ENCODE peak calls at places on chromosomes 11 and 22, in seven cellular contexts. L is IMR-90; P is fibroblast of gingiva; A is amniotic stem cell; V is RWPE1; G is NCI-H2081; Y is stimulated activated CD8-positive, alpha-beta memory T cell treated with anti-CD3 and anti-CD28 coated beads, Interleukin-7, amount 100 ng/mL, for 24 hours. Z is an unnamed sample.

GRCh38 chr11:72541224-72541974 is 107.1 kb upstream of the CLPB start:
- DNase-seq in L (no peak), P (no peak), A (no peak), V (no peak), G (no peak), Y (no peak), Z (no peak)

GRCh38 chr11:17822021-17822781 is 87.6 kb downstream of the KCNC1 start:
- DNase-seq in L (peak), P (peak), A (no peak), V (no peak), G (no peak), Y (no peak), Z (peak)

GRCh38 chr11:60762851-60763691 is 6.4 kb downstream of the MS4A15 start:
- DNase-seq in L (no peak), P (no peak), A (no peak), V (no peak), G (peak), Y (no peak), Z (no peak)

GRCh38 chr22:39133871-39134270 is 18.6 kb downstream of the CBX7 start:
- DNase-seq in L (no peak), P (no peak), A (no peak), V (no peak), G (no peak), Y (no peak), Z (no peak)

GRCh38 chr11:64758330-64759079 is 1.3 kb downstream of the PYGM start:
- DNase-seq in L (no peak), P (no peak), A (no peak), V (no peak), G (no peak), Y (no peak), Z (no peak)

GRCh38 chr22:43829904-43830851 is 18.1 kb upstream of the EFCAB6 start:
- DNase-seq in L (peak), P (peak), A (no peak), V (no peak), G (no peak), Y (no peak), Z (no peak)

GRCh38 chr11:59923813-59924212 is 14.4 kb upstream of the OOSP1 start:
- DNase-seq in L (no peak), P (no peak), A (no peak), V (no peak), G (no peak), Y (no peak), Z (no peak)

GRCh38 chr22:18035740-18036139 is 11.4 kb upstream of the MICAL3 start:
- DNase-seq in L (peak), P (no peak), A (no peak), V (peak), G (no peak), Y (no peak), Z (peak)

GRCh38 chr22:44032126-44032730 is 8.1 kb downstream of the PARVB start:
- DNase-seq in L (peak), P (peak), A (no peak), V (no peak), G (no peak), Y (no peak), Z (peak)

GRCh38 chr22:40716116-40716515 is 36.8 kb downstream of the MCHR1 start:
- DNase-seq in L (no peak), P (no peak), A (no peak), V (no peak), G (no peak), Y (no peak), Z (no peak)

GRCh38 chr11:47946682-47947575 is 33.4 kb upstream of the PTPRJ start:
- DNase-seq in L (peak), P (peak), A (peak), V (peak), G (no peak), Y (no peak), Z (peak)

GRCh38 chr22:42673898-42674390 is 24.8 kb upstream of the CYB5R3 start:
- DNase-seq in L (no peak), P (peak), A (no peak), V (no peak), G (no peak), Y (no peak), Z (no peak)

GRCh38 chr11:117906710-117907109 is 22.5 kb downstream of the TMPRSS13 start:
- DNase-seq in L (no peak), P (no peak), A (no peak), V (no peak), G (no peak), Y (no peak), Z (no peak)

GRCh38 chr11:32952421-32952820 is 59.8 kb downstream of the QSER1 start:
- DNase-seq in L (no peak), P (no peak), A (no peak), V (no peak), G (no peak), Y (no peak), Z (no peak)

GRCh38 chr22:36351921-36352774 is 35.6 kb downstream of the MYH9 start:
- DNase-seq in L (no peak), P (peak), A (no peak), V (no peak), G (no peak), Y (no peak), Z (no peak)

GRCh38 chr11:104163100-104164027 is 583 bp downstream of the PDGFD start:
- DNase-seq in L (peak), P (peak), A (no peak), V (peak), G (no peak), Y (no peak), Z (peak)

GRCh38 chr22:49936973-49937757 is 18.7 kb downstream of the CRELD2 start:
- DNase-seq in L (no peak), P (no peak), A (no peak), V (no peak), G (no peak), Y (no peak), Z (no peak)

GRCh38 chr22:35524966-35525686 is 15.5 kb upstream of the RASD2 start:
- DNase-seq in L (no peak), P (peak), A (no peak), V (no peak), G (peak), Y (no peak), Z (no peak)

GRCh38 chr11:115222218-115222862 is 281.9 kb downstream of the CADM1 start:
- DNase-seq in L (peak), P (peak), A (no peak), V (peak), G (peak), Y (no peak), Z (peak)

GRCh38 chr11:22193348-22194051 is 615 bp downstream of the ANO5 start:
- DNase-seq in L (no peak), P (no peak), A (no peak), V (no peak), G (peak), Y (no peak), Z (no peak)

GRCh38 chr11:123690490-123690889 is 36.1 kb upstream of the SCN3B start:
- DNase-seq in L (peak), P (no peak), A (no peak), V (peak), G (no peak), Y (no peak), Z (peak)

GRCh38 chr11:61534901-61535839 is 26.6 kb downstream of the LRRC10B start:
- DNase-seq in L (no peak), P (no peak), A (no peak), V (no peak), G (no peak), Y (no peak), Z (no peak)

GRCh38 chr11:43554148-43554473 is 126.4 kb upstream of the HSD17B12 start:
- DNase-seq in L (no peak), P (no peak), A (no peak), V (no peak), G (no peak), Y (no peak), Z (no peak)

GRCh38 chr11:57476223-57476882 is 16.0 kb downstream of the RTN4RL2 start:
- DNase-seq in L (no peak), P (no peak), A (no peak), V (no peak), G (no peak), Y (no peak), Z (no peak)